ENCODE peak calls at places on chromosomes 13 and 19, in four cellular contexts. One of them, this sample, is unnamed. For H3K4me1, the result is how much of the 10 kb centered on the place peaks cover.

GRCh38 chr19:13156968-13157882 is 7.0 kb downstream of the IER2 start:
- DNase-seq in esophagus muscularis mucosa: no peak
- DNase-seq in esophagus squamous epithelium: no peak
- DNase-seq in transverse colon: peak
- DNase-seq in this sample: no peak

GRCh38 chr19:29393915-29394460 is 131.8 kb upstream of the VSTM2B start:
- DNase-seq in esophagus muscularis mucosa: no peak
- DNase-seq in esophagus squamous epithelium: no peak
- DNase-seq in transverse colon: no peak
- DNase-seq in this sample: no peak

GRCh38 chr13:41496420-41497234 is 39.3 kb downstream of the RGCC start:
- DNase-seq in esophagus squamous epithelium: no peak
- DNase-seq in esophagus muscularis mucosa: peak
- DNase-seq in transverse colon: no peak
- DNase-seq in this sample: no peak

GRCh38 chr19:12946092-12946845 is 607 bp downstream of the RAD23A start:
- DNase-seq in transverse colon: peak
- DNase-seq in esophagus muscularis mucosa: no peak
- DNase-seq in esophagus squamous epithelium: no peak
- DNase-seq in this sample: no peak

GRCh38 chr13:41700790-41701310 is 243.5 kb downstream of the RGCC start:
- DNase-seq in esophagus muscularis mucosa: no peak
- DNase-seq in transverse colon: no peak
- DNase-seq in esophagus squamous epithelium: no peak
- DNase-seq in this sample: no peak

GRCh38 chr19:37695144-37695899 is 24.2 kb downstream of the ZNF607 start:
- DNase-seq in esophagus squamous epithelium: no peak
- DNase-seq in transverse colon: no peak
- DNase-seq in esophagus muscularis mucosa: no peak
- DNase-seq in this sample: no peak

GRCh38 chr19:55256562-55257460 is 2.0 kb downstream of the PPP6R1 start:
- DNase-seq in transverse colon: no peak
- DNase-seq in esophagus muscularis mucosa: no peak
- DNase-seq in esophagus squamous epithelium: no peak
- DNase-seq in this sample: no peak

GRCh38 chr19:46265217-46265828 is 31.5 kb upstream of the HIF3A start:
- DNase-seq in esophagus muscularis mucosa: peak
- DNase-seq in esophagus squamous epithelium: no peak
- DNase-seq in transverse colon: peak
- DNase-seq in this sample: no peak

GRCh38 chr13:100564444-100565223 is 24.0 kb downstream of the GGACT start:
- DNase-seq in esophagus squamous epithelium: no peak
- DNase-seq in esophagus muscularis mucosa: no peak
- DNase-seq in transverse colon: no peak
- DNase-seq in this sample: no peak

GRCh38 chr19:15181394-15181793 is 19.4 kb downstream of the NOTCH3 start:
- DNase-seq in esophagus squamous epithelium: no peak
- DNase-seq in esophagus muscularis mucosa: no peak
- DNase-seq in transverse colon: no peak
- DNase-seq in this sample: no peak

GRCh38 chr19:17933414-17934129 is 757 bp downstream of the CCDC124 start:
- DNase-seq in transverse colon: no peak
- DNase-seq in esophagus muscularis mucosa: no peak
- DNase-seq in esophagus squamous epithelium: no peak
- DNase-seq in this sample: no peak

GRCh38 chr19:42229855-42230331 is 9.8 kb downstream of the ZNF526 start:
- DNase-seq in esophagus muscularis mucosa: no peak
- DNase-seq in esophagus squamous epithelium: no peak
- DNase-seq in transverse colon: no peak
- DNase-seq in this sample: no peak

GRCh38 chr19:8360196-8360595 is 3.8 kb upstream of the ANGPTL4 start:
- DNase-seq in transverse colon: no peak
- DNase-seq in esophagus muscularis mucosa: no peak
- DNase-seq in esophagus squamous epithelium: no peak
- DNase-seq in this sample: no peak

GRCh38 chr19:8352134-8352827 is 9.2 kb upstream of the KANK3 start:
- DNase-seq in transverse colon: no peak
- DNase-seq in esophagus muscularis mucosa: no peak
- DNase-seq in esophagus squamous epithelium: no peak
- DNase-seq in this sample: no peak

GRCh38 chr19:8355631-8356402 is 8.1 kb upstream of the ANGPTL4 start:
- DNase-seq in transverse colon: no peak
- DNase-seq in esophagus muscularis mucosa: no peak
- DNase-seq in esophagus squamous epithelium: no peak
- DNase-seq in this sample: no peak

GRCh38 chr19:8358948-8359347 is 5.0 kb upstream of the ANGPTL4 start:
- DNase-seq in esophagus muscularis mucosa: no peak
- DNase-seq in esophagus squamous epithelium: no peak
- DNase-seq in transverse colon: no peak
- DNase-seq in this sample: no peak

DNA sequence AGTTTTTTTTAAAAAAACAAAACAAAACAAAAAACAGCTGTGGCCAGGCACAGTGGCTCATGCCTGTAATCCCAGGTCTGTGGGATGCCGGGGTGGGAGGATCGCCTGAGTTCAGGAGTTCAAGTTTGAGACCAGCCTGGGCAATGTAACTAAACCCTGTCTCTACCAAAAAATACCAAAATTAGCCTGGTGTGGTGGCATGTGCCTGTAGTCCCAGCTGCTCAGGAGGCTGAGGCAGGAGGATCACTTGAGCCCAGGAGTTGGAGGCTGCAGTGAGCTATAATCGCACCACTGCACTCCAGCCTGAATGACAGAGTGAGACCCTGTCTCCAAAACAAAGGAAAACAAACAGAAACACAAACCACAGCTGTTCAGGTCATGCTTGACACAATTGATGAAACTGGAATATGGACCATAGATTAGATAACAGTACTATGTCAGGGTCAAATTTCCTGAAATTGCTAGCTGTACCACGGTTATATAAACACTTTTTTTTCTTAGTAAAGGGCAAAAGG is 6.9 kb upstream of the ANGPTL4 start:
- DNase-seq in transverse colon: no peak
- DNase-seq in esophagus squamous epithelium: no peak
- DNase-seq in esophagus muscularis mucosa: no peak
- DNase-seq in this sample: no peak
- TF ChIP-seq POLR2A in transverse colon: no peak
- TF ChIP-seq POLR2A in esophagus squamous epithelium: no peak
- TF ChIP-seq POLR2A in esophagus muscularis mucosa: no peak
- TF ChIP-seq POLR2A in this sample: no peak

GRCh38 chr13:93727301-93728141 is 500.9 kb downstream of the GPC6 start:
- DNase-seq in esophagus muscularis mucosa: no peak
- DNase-seq in esophagus squamous epithelium: no peak
- DNase-seq in transverse colon: no peak
- DNase-seq in this sample: no peak
- H3K4me1 ChIP-seq in esophagus muscularis mucosa: under half
- H3K4me1 ChIP-seq in esophagus squamous epithelium: under half
- H3K4me1 ChIP-seq in transverse colon: under half
- H3K4me1 ChIP-seq in this sample: under half

DNA sequence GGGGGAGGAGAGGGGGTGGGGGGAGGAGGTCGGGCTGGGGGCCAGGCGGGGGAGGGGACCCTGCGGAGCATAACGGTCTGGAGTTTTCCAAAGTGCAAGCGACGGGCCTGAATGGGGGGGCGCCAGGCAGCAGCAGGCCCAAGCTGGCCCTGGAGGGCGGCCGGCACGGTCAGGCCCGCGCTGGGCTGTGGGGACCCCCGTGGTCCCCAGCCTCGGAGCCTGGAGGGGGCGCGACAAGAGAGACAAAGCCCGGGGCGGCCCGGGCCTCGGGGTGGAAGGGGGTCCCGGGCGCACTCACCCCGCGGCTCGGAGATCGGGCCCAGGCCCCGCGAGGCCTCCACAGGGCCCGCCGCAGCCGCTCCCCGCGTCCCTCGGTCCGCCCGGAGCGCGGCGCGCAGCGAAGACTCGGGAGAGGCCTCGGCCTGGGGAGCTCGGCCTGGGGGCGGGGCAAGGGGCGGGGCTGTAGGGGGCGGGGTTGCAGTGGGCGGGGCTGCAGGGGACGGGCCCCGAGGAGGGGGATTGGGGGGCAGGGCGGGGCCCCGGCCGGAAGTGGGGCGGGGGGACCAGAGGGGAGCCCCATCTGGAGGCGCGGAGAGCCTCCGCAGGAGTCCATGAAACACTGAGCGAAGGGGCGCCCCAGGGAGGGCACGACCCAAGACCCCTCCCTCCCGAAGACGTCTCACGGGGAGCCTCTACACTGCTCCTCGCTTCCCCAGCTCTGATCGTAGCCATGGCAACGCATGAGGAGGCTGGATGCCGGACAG is 47.6 kb downstream of the PTPRS start:
- DNase-seq in esophagus muscularis mucosa: no peak
- DNase-seq in transverse colon: peak
- DNase-seq in esophagus squamous epithelium: no peak
- DNase-seq in this sample: no peak
- H3K4me3 ChIP-seq in esophagus muscularis mucosa: peak
- H3K4me3 ChIP-seq in transverse colon: peak
- H3K4me3 ChIP-seq in esophagus squamous epithelium: peak
- H3K4me3 ChIP-seq in this sample: peak

GRCh38 chr13:51277943-51278342 is 55.7 kb downstream of the FAM124A start:
- DNase-seq in esophagus squamous epithelium: no peak
- DNase-seq in esophagus muscularis mucosa: no peak
- DNase-seq in transverse colon: no peak
- DNase-seq in this sample: no peak

GRCh38 chr13:51275101-51275500 is 52.9 kb downstream of the FAM124A start:
- DNase-seq in esophagus squamous epithelium: no peak
- DNase-seq in esophagus muscularis mucosa: no peak
- DNase-seq in transverse colon: no peak
- DNase-seq in this sample: no peak

GRCh38 chr13:51280379-51280940 is 58.3 kb downstream of the FAM124A start:
- DNase-seq in esophagus muscularis mucosa: no peak
- DNase-seq in transverse colon: no peak
- DNase-seq in esophagus squamous epithelium: no peak
- DNase-seq in this sample: no peak

GRCh38 chr13:51276684-51277083 is 54.5 kb downstream of the FAM124A start:
- DNase-seq in esophagus muscularis mucosa: no peak
- DNase-seq in esophagus squamous epithelium: no peak
- DNase-seq in transverse colon: peak
- DNase-seq in this sample: no peak

DNA sequence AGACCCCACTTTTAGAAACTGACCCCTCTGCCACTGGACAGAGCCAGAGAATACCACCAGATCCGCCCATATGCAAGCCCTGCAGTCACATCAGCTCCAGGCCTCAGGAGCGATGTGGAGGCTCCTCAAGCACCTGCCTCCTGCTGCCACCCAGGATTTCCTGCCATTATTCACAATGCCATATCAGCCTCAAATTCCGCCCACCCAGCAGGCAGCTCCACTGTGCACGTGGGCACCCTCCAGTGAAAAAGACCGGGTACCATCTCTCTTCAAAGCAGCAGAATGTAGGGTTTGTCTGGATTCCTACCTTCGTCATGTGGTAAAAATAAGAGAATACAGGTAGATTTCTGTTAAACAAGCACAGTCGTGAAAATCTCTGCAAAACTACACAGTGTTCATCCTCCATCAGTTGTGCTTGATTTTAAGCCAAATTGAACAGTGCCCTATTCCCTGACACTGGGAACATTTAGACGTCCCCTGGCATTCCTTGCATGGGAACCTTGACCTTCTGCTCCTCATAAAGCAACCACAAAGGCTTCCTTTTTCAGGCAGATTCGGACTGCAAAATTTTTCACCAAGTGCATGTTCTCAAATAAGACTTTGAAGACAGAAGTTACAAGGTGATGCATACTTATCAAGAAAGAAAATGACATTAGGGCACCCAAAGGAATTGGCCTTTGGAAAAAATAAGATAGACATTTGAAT is 56.4 kb downstream of the FAM124A start:
- DNase-seq in esophagus muscularis mucosa: no peak
- DNase-seq in transverse colon: no peak
- DNase-seq in esophagus squamous epithelium: no peak
- DNase-seq in this sample: no peak
- TF ChIP-seq POLR2A in esophagus muscularis mucosa: no peak
- TF ChIP-seq POLR2A in transverse colon: no peak
- TF ChIP-seq POLR2A in esophagus squamous epithelium: no peak
- TF ChIP-seq POLR2A in this sample: no peak

GRCh38 chr19:9413240-9413954 is 22.0 kb downstream of the ZNF266 start:
- DNase-seq in esophagus muscularis mucosa: no peak
- DNase-seq in esophagus squamous epithelium: no peak
- DNase-seq in transverse colon: no peak
- DNase-seq in this sample: no peak
- H3K4me1 ChIP-seq in esophagus muscularis mucosa: under half
- H3K4me1 ChIP-seq in esophagus squamous epithelium: under half
- H3K4me1 ChIP-seq in transverse colon: under half
- H3K4me1 ChIP-seq in this sample: under half

DNA sequence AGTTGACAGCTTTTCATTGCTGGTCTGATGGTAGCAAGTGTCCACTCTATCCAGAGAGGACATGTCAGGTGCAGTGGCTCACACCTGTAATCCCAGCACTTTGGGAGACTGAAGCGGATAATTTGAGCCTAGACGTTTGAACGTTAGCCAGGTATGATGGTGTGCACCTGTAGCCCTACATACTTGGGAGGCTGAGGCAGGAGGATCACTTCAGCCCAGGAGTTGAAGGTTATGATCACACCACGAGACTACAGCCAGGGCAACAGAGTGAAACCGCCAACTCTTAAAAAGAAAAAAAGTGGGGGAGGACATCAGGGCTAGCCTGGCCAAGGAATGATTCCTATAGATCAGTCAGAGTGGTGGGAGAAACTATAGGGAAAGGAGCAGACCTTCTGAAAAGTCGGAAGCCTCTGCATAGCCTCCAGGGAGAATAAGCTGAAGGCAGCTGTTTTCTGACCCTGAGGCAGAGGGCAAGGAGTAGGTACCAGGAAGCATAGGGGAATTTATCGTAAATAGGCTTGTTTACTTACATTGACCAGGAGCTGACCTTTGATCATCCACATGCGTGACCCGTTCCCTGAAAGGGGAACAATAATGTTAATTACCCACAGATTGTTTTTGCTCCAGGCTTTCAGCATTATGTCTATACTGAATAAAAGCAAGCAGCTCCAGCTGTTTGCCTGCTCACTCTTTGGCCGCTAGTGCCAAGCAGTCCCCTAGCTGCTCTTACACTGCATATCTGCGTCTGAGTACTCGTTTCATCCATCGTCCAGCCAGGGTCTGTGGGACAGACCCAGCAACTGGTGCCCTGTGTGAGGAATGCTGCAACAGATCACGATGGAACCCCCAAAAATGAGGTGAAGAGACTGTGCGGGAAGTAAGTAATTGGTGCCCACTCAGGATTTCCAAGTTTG is 161.6 kb downstream of the RNF17 start:
- DNase-seq in esophagus squamous epithelium: no peak
- DNase-seq in esophagus muscularis mucosa: no peak
- DNase-seq in transverse colon: no peak
- DNase-seq in this sample: no peak
- H3K4me3 ChIP-seq in esophagus squamous epithelium: no peak
- H3K4me3 ChIP-seq in esophagus muscularis mucosa: no peak
- H3K4me3 ChIP-seq in transverse colon: no peak
- H3K4me3 ChIP-seq in this sample: no peak